ENCODE peak calls at places on chromosomes 6 and 20, in four cellular contexts. X is right cardiac atrium, J is testis, A is heart left ventricle. I is an unnamed sample.

GRCh38 chr20:4944518-4944917 is 56.8 kb downstream of the SLC23A2 start:
- DNase-seq in X (no peak), A (no peak), J (no peak), I (no peak)

GRCh38 chr20:3749689-3750639 is 17.5 kb downstream of the HSPA12B start:
- DNase-seq in J (peak), X (no peak), A (no peak), I (no peak)

GRCh38 chr20:1524004-1524403 is 32.8 kb upstream of the SIRPB2 start:
- DNase-seq in J (no peak), X (no peak), A (no peak), I (peak)

GRCh38 chr6:147554281-147554680 is 45.8 kb downstream of the SAMD5 start:
- DNase-seq in X (no peak), A (no peak), J (no peak), I (no peak)

GRCh38 chr6:100573169-100573568 is 108.4 kb upstream of the SIM1 start:
- DNase-seq in A (no peak), J (no peak), X (no peak), I (peak)

GRCh38 chr20:44412402-44413144 is 57.1 kb downstream of the HNF4A start:
- DNase-seq in A (no peak), X (no peak), J (no peak), I (no peak)

GRCh38 chr6:24689964-24690363 is 23.1 kb downstream of the ACOT13 start:
- DNase-seq in J (no peak), A (no peak), X (no peak), I (no peak)

GRCh38 chr6:14622878-14623542 is 505.4 kb downstream of the CD83 start:
- DNase-seq in X (no peak), J (no peak), A (no peak), I (no peak)

GRCh38 chr20:4135385-4136077 is 120.2 kb upstream of the RNF24 start:
- DNase-seq in J (no peak), A (no peak), X (no peak), I (peak)

GRCh38 chr20:699811-700338 is 24.3 kb upstream of the SCRT2 start:
- DNase-seq in X (peak), A (peak), J (peak), I (no peak)

GRCh38 chr20:31593221-31594001 is 11.7 kb upstream of the ID1 start:
- DNase-seq in X (no peak), A (no peak), J (no peak), I (no peak)

GRCh38 chr20:10611357-10611756 is 62.4 kb downstream of the JAG1 start:
- DNase-seq in A (peak), J (peak), X (peak), I (no peak)

GRCh38 chr6:24666097-24666615 is 543 bp downstream of the TDP2 start:
- DNase-seq in A (peak), J (peak), X (peak), I (no peak)

GRCh38 chr6:69027861-69028260 is 392.8 kb downstream of the ADGRB3 start:
- DNase-seq in A (no peak), J (no peak), X (no peak), I (no peak)

GRCh38 chr20:34415079-34415478 is 52.0 kb downstream of the ITCH start:
- DNase-seq in X (no peak), A (no peak), J (no peak), I (no peak)

GRCh38 chr6:45377041-45377554 is 636 bp downstream of the SUPT3H start:
- DNase-seq in X (no peak), A (peak), J (no peak), I (no peak)

GRCh38 chr6:9535106-9535505 is 879.8 kb downstream of the TFAP2A start:
- DNase-seq in A (no peak), X (no peak), J (no peak), I (no peak)

GRCh38 chr6:75210885-75211739 is 5.3 kb upstream of the COL12A1 start:
- DNase-seq in A (peak), J (peak), X (no peak), I (no peak)

GRCh38 chr20:43961541-43962471 is 47.2 kb downstream of the TOX2 start:
- DNase-seq in J (no peak), X (no peak), A (no peak), I (no peak)

GRCh38 chr20:60087563-60088105 is 129.4 kb downstream of the CDH26 start:
- DNase-seq in J (no peak), X (peak), A (no peak), I (no peak)

GRCh38 chr6:22940571-22941290 is 371.4 kb downstream of the HDGFL1 start:
- DNase-seq in J (no peak), A (no peak), X (no peak), I (no peak)

GRCh38 chr20:48191200-48191599 is 405.9 kb upstream of the SULF2 start:
- DNase-seq in X (no peak), A (no peak), J (no peak), I (no peak)

GRCh38 chr6:158653577-158654354 is 3.9 kb downstream of the SYTL3 start:
- DNase-seq in J (peak), A (no peak), X (no peak), I (no peak)

GRCh38 chr6:40948598-40948997 is 90.4 kb downstream of the UNC5CL start:
- DNase-seq in X (no peak), J (no peak), A (no peak), I (no peak)

GRCh38 chr20:17676942-17677341 is 5.1 kb downstream of the RRBP1 start:
- DNase-seq in A (no peak), X (no peak), J (no peak), I (no peak)

GRCh38 chr6:10989587-10989986 is 54.5 kb downstream of the ELOVL2 start:
- DNase-seq in A (no peak), X (no peak), J (no peak), I (no peak)

GRCh38 chr20:1987826-1988225 is 6.0 kb downstream of the PDYN start:
- DNase-seq in A (no peak), J (no peak), X (no peak), I (no peak)

GRCh38 chr20:36754656-36755222 is 8.8 kb upstream of the NDRG3 start:
- DNase-seq in A (peak), J (peak), X (no peak), I (peak)

GRCh38 chr6:79377830-79378460 is 143.5 kb upstream of the HMGN3 start:
- DNase-seq in J (no peak), X (peak), A (no peak), I (no peak)

GRCh38 chr6:46848684-46849360 is 55.6 kb downstream of the MEP1A start:
- DNase-seq in J (peak), A (peak), X (peak), I (peak)
- H3K4me3 ChIP-seq in J (no peak), A (no peak), X (no peak), I (no peak)

DNA sequence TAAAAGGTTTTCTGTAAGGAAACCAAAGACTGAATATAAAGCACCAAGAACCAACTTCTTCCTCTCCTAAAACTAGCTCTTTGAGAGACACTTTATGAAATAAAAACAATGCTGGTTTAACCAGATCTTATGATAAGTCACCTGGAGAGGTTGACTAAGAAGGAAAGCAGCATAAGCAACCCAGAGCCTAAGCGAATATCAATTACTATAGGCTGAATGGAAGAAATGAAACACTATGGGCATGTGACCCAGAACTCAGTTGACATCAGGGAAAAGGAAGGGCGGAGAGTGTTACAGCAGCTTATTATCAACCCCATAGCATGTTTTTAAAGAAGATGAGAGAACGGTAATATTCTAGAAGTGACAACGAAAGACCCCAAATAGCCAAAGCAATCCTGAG is 94.1 kb upstream of the STMND1 start:
- DNase-seq in J (no peak), X (no peak), A (no peak), I (no peak)
- H3K4me3 ChIP-seq in J (no peak), X (no peak), A (no peak), I (no peak)

GRCh38 chr20:39342463-39342862 is 380.3 kb downstream of the DHX35 start:
- DNase-seq in J (no peak), A (no peak), X (no peak), I (no peak)

GRCh38 chr20:39333211-39333610 is 371.1 kb downstream of the DHX35 start:
- DNase-seq in X (no peak), J (no peak), A (no peak), I (no peak)

DNA sequence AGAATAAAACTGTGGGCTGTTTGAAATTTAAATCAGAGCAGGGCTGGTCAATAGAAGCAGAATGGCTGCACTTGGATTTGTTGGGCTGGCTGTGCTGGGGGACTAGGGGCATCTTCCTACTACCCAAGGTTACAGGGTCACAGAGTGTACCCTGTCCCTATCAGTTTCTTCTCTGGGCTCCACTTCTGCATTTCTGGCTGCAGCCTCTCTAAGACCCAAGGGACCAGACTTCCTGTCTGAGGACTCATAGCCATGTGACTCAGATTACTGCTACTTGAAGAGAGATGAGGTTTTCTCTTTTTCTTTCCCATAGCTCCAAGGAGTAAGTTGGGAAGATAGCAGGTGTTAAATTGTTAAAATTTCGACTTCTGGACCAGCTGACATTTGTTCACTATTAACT is 376.8 kb downstream of the DHX35 start:
- DNase-seq in J (no peak), X (no peak), A (peak), I (no peak)
- H3K4me3 ChIP-seq in J (no peak), X (no peak), A (no peak), I (no peak)

GRCh38 chr6:35018746-35019145 is 122.4 kb downstream of the TCP11 start:
- DNase-seq in A (no peak), X (no peak), J (peak), I (no peak)

GRCh38 chr6:35018184-35018523 is 123.0 kb downstream of the TCP11 start:
- DNase-seq in X (no peak), J (no peak), A (no peak), I (no peak)

GRCh38 chr6:35019171-35019570 is 122.0 kb downstream of the TCP11 start:
- DNase-seq in A (no peak), X (no peak), J (peak), I (no peak)

GRCh38 chr6:35021014-35021413 is 120.1 kb downstream of the TCP11 start:
- DNase-seq in X (peak), A (peak), J (peak), I (no peak)

DNA sequence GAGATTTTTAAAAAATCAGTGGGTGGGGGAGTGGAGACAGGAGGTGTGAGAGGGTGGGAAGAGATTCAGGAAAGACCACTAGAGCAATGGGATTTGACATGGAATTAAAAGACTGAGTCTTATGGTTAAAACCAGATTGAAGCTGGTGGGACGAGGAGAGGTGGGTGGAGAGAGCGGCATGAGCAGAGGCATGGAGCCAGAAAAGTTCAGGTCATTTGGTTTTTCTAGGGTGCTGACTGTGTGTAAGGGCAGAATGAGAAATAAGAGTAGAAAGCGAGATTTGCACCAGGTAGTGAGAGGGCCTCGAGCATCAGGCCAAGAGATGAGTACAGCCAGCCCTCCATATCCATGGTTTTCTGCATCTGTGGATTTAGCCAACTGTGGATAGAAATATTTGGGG is 121.3 kb downstream of the TCP11 start:
- DNase-seq in J (no peak), A (no peak), X (no peak), I (no peak)
- H3K4me3 ChIP-seq in J (no peak), A (peak), X (no peak), I (no peak)

I was measured in HFF-Myc.